ENCODE peak calls at places on chromosomes 3 and 15, in ten cellular contexts. C, A, P, G, Y, S, Z, U, L and Q are unnamed samples.

GRCh38 chr3:113179235-113179829 is 32.0 kb upstream of the BOC start:
- DNase-seq in U (no peak), L (no peak), G (no peak), P (no peak), S (no peak), C (no peak), Z (no peak), Y (no peak), A (no peak), Q (no peak)

GRCh38 chr3:185900228-185900627 is 37.6 kb downstream of the TRA2B start:
- DNase-seq in S (no peak), L (no peak), Y (no peak), C (no peak), A (peak; percentile 98), P (no peak), G (no peak), Z (peak; percentile 98), U (no peak), Q (no peak)

GRCh38 chr3:122004123-122004522 is 17.9 kb downstream of the ILDR1 start:
- DNase-seq in P (no peak), L (no peak), U (no peak), Y (no peak), A (no peak), C (no peak), G (no peak), Z (no peak), S (no peak), Q (peak; percentile 13)

GRCh38 chr15:73190189-73190601 is 137.9 kb downstream of the NEO1 start:
- DNase-seq in Y (no peak), P (no peak), C (no peak), S (no peak), A (no peak), Z (no peak), L (no peak), U (no peak), G (no peak), Q (no peak)

GRCh38 chr3:183818041-183818620 is 7.2 kb downstream of the MAP6D1 start:
- DNase-seq in G (no peak), Z (no peak), C (no peak), L (no peak), P (no peak), U (no peak), A (no peak), Y (no peak), S (no peak), Q (no peak)

GRCh38 chr3:191388823-191389222 is 58.5 kb upstream of the UTS2B start:
- DNase-seq in G (no peak), A (peak; percentile 37), Y (no peak), C (no peak), U (no peak), S (no peak), L (no peak), P (no peak), Z (no peak), Q (no peak)

GRCh38 chr15:61086001-61086400 is 143.1 kb downstream of the RORA start:
- DNase-seq in Z (no peak), S (no peak), U (no peak), L (no peak), A (no peak), C (no peak), G (no peak), Y (no peak), P (no peak), Q (no peak)

GRCh38 chr3:112004187-112004586 is 5.5 kb downstream of the TAGLN3 start:
- DNase-seq in Z (no peak), C (no peak), A (no peak), S (no peak), U (no peak), G (no peak), P (no peak), L (no peak), Y (no peak), Q (no peak)

GRCh38 chr15:95556866-95557225 is 773.7 kb upstream of the NR2F2 start:
- DNase-seq in U (no peak), L (no peak), Z (peak; percentile 25), Y (no peak), C (no peak), P (no peak), G (no peak), S (no peak), A (no peak), Q (no peak)

GRCh38 chr3:13636874-13637273 is 87.9 kb downstream of the FBLN2 start:
- DNase-seq in S (no peak), C (no peak), Y (no peak), U (no peak), P (no peak), Z (no peak), L (no peak), G (no peak), A (no peak), Q (no peak)

GRCh38 chr15:31300208-31300661 is 26.4 kb upstream of the KLF13 start:
- DNase-seq in P (no peak), U (no peak), G (no peak), Z (no peak), S (no peak), C (peak; percentile 93), Y (no peak), L (no peak), A (no peak), Q (peak; percentile 44)

GRCh38 chr3:125437631-125438435 is 62.7 kb upstream of the ZNF148 start:
- DNase-seq in C (peak; percentile 73), Z (peak; percentile 52), Y (peak; percentile 58), P (peak; percentile 59), S (peak; percentile 28), A (peak; percentile 63), U (peak; percentile 62), G (peak; percentile 63), L (peak; percentile 66), Q (peak; percentile 1)

GRCh38 chr3:53970656-53971055 is 79.0 kb upstream of the SELENOK start:
- DNase-seq in A (no peak), U (no peak), C (no peak), Y (no peak), S (no peak), G (no peak), Z (no peak), L (no peak), P (no peak), Q (no peak)

GRCh38 chr15:49673861-49674260 is 53.0 kb downstream of the DTWD1 start:
- DNase-seq in U (no peak), P (no peak), A (peak; percentile 37), L (no peak), C (no peak), G (no peak), Y (no peak), S (no peak), Z (no peak), Q (no peak)

GRCh38 chr3:46913644-46914043 is 36.1 kb downstream of the PTH1R start:
- DNase-seq in Z (peak; percentile 69), U (no peak), A (peak; percentile 72), L (no peak), C (no peak), G (no peak), Y (no peak), S (peak; percentile 75), P (no peak), Q (peak; percentile 78)